ENCODE peak calls at places on chromosomes 12 and 14, in six cellular contexts. Q is fibroblast of pulmonary artery; P is CD4-positive, alpha-beta T cell; C is mesenchymal stem cell; G is stomach; K is GM12865. Z is an unnamed sample.

GRCh38 chr14:58829594-58829993 is 191.8 kb downstream of the DACT1 start:
- DNase-seq in P (no peak), K (no peak), C (peak), Q (no peak), G (no peak), Z (no peak)

GRCh38 chr12:6041891-6042290 is 82.6 kb downstream of the VWF start:
- DNase-seq in Q (peak), P (no peak), K (no peak), C (peak), G (no peak), Z (no peak)

GRCh38 chr14:89476515-89476914 is 59.5 kb upstream of the FOXN3 start:
- DNase-seq in G (no peak), C (no peak), P (no peak), K (no peak), Q (no peak), Z (no peak)

GRCh38 chr14:73124180-73124894 is 12.0 kb upstream of the PSEN1 start:
- DNase-seq in P (no peak), G (no peak), K (no peak), C (no peak), Q (no peak), Z (no peak)

GRCh38 chr12:4438834-4439596 is 6.6 kb downstream of the FGF6 start:
- DNase-seq in P (no peak), K (peak), C (no peak), Q (no peak), G (no peak), Z (no peak)

GRCh38 chr14:45891417-45892080 is 638.5 kb upstream of the MIS18BP1 start:
- DNase-seq in C (no peak), Q (no peak), P (no peak), K (no peak), G (peak), Z (no peak)

GRCh38 chr12:106138279-106138645 is 492 bp downstream of the NUAK1 start:
- DNase-seq in K (no peak), P (no peak), Q (no peak), G (no peak), C (peak), Z (no peak)

GRCh38 chr12:80299976-80300375 is 144.1 kb upstream of the PTPRQ start:
- DNase-seq in C (no peak), P (no peak), K (peak), Q (no peak), G (no peak), Z (no peak)

GRCh38 chr12:109307051-109307450 is 2.0 kb downstream of the FOXN4 start:
- DNase-seq in K (no peak), Q (no peak), C (no peak), P (no peak), G (no peak), Z (no peak)

GRCh38 chr12:72330291-72330690 is 58.1 kb downstream of the TRHDE start:
- DNase-seq in P (no peak), G (no peak), C (peak), K (no peak), Q (no peak), Z (no peak)

GRCh38 chr12:38886064-38886463 is 19.3 kb downstream of the CPNE8 start:
- DNase-seq in G (peak), Q (peak), K (no peak), C (peak), P (no peak), Z (no peak)